ENCODE peak calls at places on chromosomes 13 and 19, in ten cellular contexts. J is ovary, C is heart left ventricle, R is adrenal gland, E is transverse colon, X is IMR-90, L is tibial nerve, N is stomach, O is HCT116, S is lower leg skin. V is an unnamed sample.

GRCh38 chr13:73136776-73137175 is 78.0 kb downstream of the KLF5 start:
- DNase-seq in J (no peak), C (no peak), R (no peak), E (no peak), X (peak), L (no peak), N (no peak), O (no peak), S (no peak), V (no peak)

GRCh38 chr19:4294389-4294788 is 7.8 kb downstream of the TMIGD2 start:
- DNase-seq in J (no peak), C (no peak), R (no peak), E (no peak), X (no peak), L (no peak), N (no peak), O (no peak), S (no peak), V (no peak)

GRCh38 chr13:99992376-99992775 is 10.8 kb downstream of the ZIC2 start:
- DNase-seq in J (no peak), C (no peak), R (no peak), E (no peak), X (no peak), L (no peak), N (no peak), O (no peak), S (no peak), V (no peak)

GRCh38 chr19:35318679-35319448 is 10.1 kb upstream of the CD22 start:
- DNase-seq in J (peak), C (peak), R (peak), E (peak), X (peak), L (peak), N (peak), O (peak), S (peak), V (peak)

GRCh38 chr13:28657784-28658538 is 969 bp upstream of the POMP start:
- DNase-seq in J (no peak), C (no peak), R (no peak), E (no peak), X (peak), L (no peak), N (no peak), O (no peak), S (no peak), V (no peak)

GRCh38 chr13:22027561-22027960 is 356.7 kb downstream of the FGF9 start:
- DNase-seq in J (no peak), C (no peak), R (no peak), E (no peak), X (no peak), L (no peak), N (no peak), O (no peak), S (no peak), V (no peak)

GRCh38 chr13:50998326-50998725 is 88.7 kb downstream of the RNASEH2B start:
- DNase-seq in J (no peak), C (no peak), R (no peak), E (no peak), X (no peak), L (no peak), N (no peak), O (no peak), S (no peak), V (no peak)

GRCh38 chr19:7067716-7068115 is 1.8 kb upstream of the ZNF557 start:
- DNase-seq in J (no peak), C (no peak), R (no peak), E (no peak), X (peak), L (no peak), N (no peak), O (no peak), S (no peak), V (no peak)

GRCh38 chr13:113220877-113221276 is 11.5 kb downstream of the CUL4A start:
- DNase-seq in J (no peak), C (peak), R (no peak), E (no peak), X (no peak), L (no peak), N (no peak), O (no peak), S (no peak), V (no peak)

GRCh38 chr13:22837980-22838615 is 342.7 kb upstream of the SGCG start:
- DNase-seq in J (no peak), C (no peak), R (no peak), E (no peak), X (no peak), L (no peak), N (no peak), O (no peak), S (no peak), V (no peak)

GRCh38 chr13:20128459-20128927 is 32.4 kb downstream of the GJA3 start:
- DNase-seq in J (no peak), C (no peak), R (no peak), E (peak), X (no peak), L (no peak), N (peak), O (no peak), S (peak), V (peak)

GRCh38 chr13:112616586-112617381 is 28.8 kb upstream of the TUBGCP3 start:
- DNase-seq in J (no peak), C (no peak), R (no peak), E (no peak), X (peak), L (no peak), N (no peak), O (peak), S (no peak), V (no peak)

GRCh38 chr19:50328257-50329145 is 676 bp downstream of the KCNC3 start:
- DNase-seq in J (no peak), C (no peak), R (no peak), E (no peak), X (no peak), L (no peak), N (no peak), O (no peak), S (no peak), V (peak)

GRCh38 chr19:50331187-50332013 is 2.2 kb upstream of the KCNC3 start:
- DNase-seq in J (no peak), C (peak), R (no peak), E (no peak), X (no peak), L (no peak), N (no peak), O (no peak), S (no peak), V (peak)

GRCh38 chr19:50327461-50328256 is 1.5 kb downstream of the KCNC3 start:
- DNase-seq in J (no peak), C (no peak), R (no peak), E (no peak), X (no peak), L (no peak), N (no peak), O (no peak), S (no peak), V (no peak)

GRCh38 chr19:50330365-50331078 is 1.3 kb upstream of the KCNC3 start:
- DNase-seq in J (peak), C (peak), R (peak), E (peak), X (peak), L (peak), N (peak), O (peak), S (peak), V (peak)

GRCh38 chr19:50329146-50329925 is at the start of gene KCNC3:
- DNase-seq in J (peak), C (peak), R (peak), E (peak), X (peak), L (peak), N (peak), O (peak), S (peak), V (peak)
- TF ChIP-seq POLR2A in J (no peak), C (peak), R (peak), E (peak), X (no peak), L (no peak), N (no peak), O (peak), S (no peak), V (peak)

GRCh38 chr13:98567140-98567539 is 9.8 kb downstream of the STK24 start:
- DNase-seq in J (no peak), C (no peak), R (no peak), E (no peak), X (no peak), L (no peak), N (no peak), O (no peak), S (peak), V (no peak)

GRCh38 chr13:98565726-98566577 is 11.0 kb downstream of the STK24 start:
- DNase-seq in J (peak), C (peak), R (peak), E (peak), X (no peak), L (no peak), N (peak), O (no peak), S (peak), V (peak)

GRCh38 chr13:98563071-98563470 is 13.8 kb downstream of the STK24 start:
- DNase-seq in J (no peak), C (no peak), R (no peak), E (no peak), X (no peak), L (no peak), N (no peak), O (no peak), S (no peak), V (no peak)

GRCh38 chr13:98564204-98564603 is 12.7 kb downstream of the STK24 start:
- DNase-seq in J (no peak), C (no peak), R (no peak), E (no peak), X (no peak), L (no peak), N (no peak), O (no peak), S (peak), V (no peak)
- H3K4me3 ChIP-seq in J (no peak), C (no peak), R (no peak), E (no peak), X (no peak), L (no peak), N (no peak), O (no peak), S (no peak), V (no peak)

DNA sequence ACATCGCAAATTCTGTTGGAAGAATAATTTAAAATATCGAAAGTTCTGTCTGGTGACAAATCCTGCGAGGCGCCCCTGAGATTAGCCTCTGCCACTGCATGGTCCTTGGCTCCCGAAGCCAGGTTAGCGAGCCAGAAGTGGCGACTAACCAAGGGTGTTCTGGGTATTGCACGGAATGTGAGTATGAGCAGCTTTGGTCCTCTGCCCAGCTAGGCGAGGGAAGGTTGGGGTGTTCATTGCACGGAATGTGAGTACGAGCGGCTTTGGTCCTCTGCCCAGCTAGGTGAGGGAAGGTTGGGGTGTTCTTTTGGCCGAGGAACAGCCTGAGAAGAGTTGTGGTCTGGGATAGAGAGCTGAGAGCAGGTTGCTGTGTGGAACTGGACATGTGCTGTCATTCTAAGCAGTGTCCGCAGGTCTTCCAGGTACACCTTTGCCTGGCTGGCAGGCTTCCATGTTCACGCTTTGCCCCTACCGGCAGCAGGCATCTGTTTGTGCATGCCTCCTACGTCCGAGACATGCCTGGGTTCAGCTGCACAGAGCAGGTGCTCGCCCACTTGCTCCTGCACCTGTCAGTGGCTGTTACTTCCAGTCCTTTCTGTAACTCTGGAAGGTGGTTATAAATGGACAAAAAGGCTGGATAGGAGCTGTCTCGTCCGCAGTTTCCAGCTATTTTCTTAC is 18.3 kb upstream of the TEX29 start:
- DNase-seq in J (no peak), C (no peak), R (no peak), E (no peak), X (no peak), L (no peak), N (no peak), O (no peak), S (peak), V (no peak)
- TF ChIP-seq POLR2A in J (no peak), C (no peak), R (no peak), E (no peak), X (no peak), L (no peak), N (no peak), O (no peak), S (no peak), V (no peak)

DNA sequence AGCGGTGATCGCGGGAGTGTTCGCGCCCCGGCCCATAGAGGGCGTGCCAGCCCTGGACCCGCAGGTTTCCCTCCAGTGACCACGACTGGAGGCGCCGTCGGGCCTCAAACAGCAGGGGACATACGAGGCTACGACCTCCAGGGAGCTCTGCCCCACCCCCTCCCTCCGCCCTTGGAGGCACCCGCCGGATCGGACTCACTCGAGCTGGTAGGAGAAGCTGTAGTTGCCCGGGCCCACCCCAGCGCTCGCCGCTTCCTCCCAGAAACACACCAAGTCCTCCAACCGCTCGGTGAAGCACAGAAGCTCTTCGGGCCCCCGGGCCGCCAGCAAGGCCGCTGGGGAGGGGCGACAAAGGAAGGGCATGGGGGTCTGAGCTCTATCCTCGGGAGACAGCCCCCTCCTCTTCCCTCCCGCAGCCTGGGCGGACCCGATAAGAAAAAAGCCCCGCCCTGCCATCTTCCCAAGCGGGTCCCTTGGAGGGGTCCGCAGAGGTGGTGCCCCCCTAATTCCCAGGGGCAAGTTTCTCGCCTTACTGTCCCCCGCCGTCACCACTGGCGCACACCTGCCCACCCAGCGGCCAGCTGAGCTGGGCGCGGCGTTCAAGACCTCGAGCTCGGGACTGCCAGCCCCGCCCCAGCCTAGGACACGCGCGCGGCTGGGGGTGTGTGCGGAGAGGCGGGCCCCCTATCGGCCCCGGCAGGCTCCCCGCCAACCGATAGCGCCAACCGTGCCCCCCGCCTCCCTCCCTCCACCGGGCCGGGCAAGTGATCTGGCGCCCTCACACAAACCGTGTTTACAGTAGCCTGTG is 1.0 kb downstream of the EPOR start:
- DNase-seq in J (peak), C (peak), R (peak), E (peak), X (no peak), L (peak), N (peak), O (peak), S (peak), V (peak)
- H3K4me3 ChIP-seq in J (no peak), C (peak), R (peak), E (peak), X (peak), L (peak), N (peak), O (peak), S (peak), V (peak)

V was measured in right lobe of liver.